ENCODE peak calls at places on chromosomes 11 and 22, in eight cellular contexts. C is neural progenitor cell, R is progenitor cell of endocrine pancreas, H is A549, X is cardiac fibroblast, B is upper lobe of right lung, P is cardiac muscle cell, F is GM13976. V is an unnamed sample.

GRCh38 chr11:59261150-59261549 is 48.4 kb upstream of the MPEG1 start:
- DNase-seq in C (no peak), R (no peak), H (no peak), X (no peak), B (no peak), P (no peak), F (no peak), V (no peak)

GRCh38 chr11:69060005-69060404 is 11.3 kb downstream of the TPCN2 start:
- DNase-seq in C (no peak), R (no peak), H (no peak), X (no peak), B (no peak), P (no peak), F (no peak), V (no peak)

GRCh38 chr22:38479096-38479840 is 11.4 kb downstream of the KDELR3 start:
- DNase-seq in C (no peak), R (no peak), H (no peak), X (no peak), B (no peak), P (no peak), F (no peak), V (no peak)

GRCh38 chr11:119189393-119189792 is 4.1 kb downstream of the NHERF4 start:
- DNase-seq in C (no peak), R (no peak), H (no peak), X (no peak), B (no peak), P (no peak), F (no peak), V (no peak)

GRCh38 chr11:130644187-130644586 is 195.7 kb downstream of the ADAMTS15 start:
- DNase-seq in C (peak; percentile 12), R (no peak), H (no peak), X (no peak), B (no peak), P (no peak), F (no peak), V (no peak)

GRCh38 chr11:1832181-1832988 is 2.4 kb upstream of the SYT8 start:
- DNase-seq in C (peak; percentile 80), R (peak; percentile 80), H (peak; percentile 44), X (no peak), B (peak; percentile 84), P (peak; percentile 73), F (peak; percentile 91), V (no peak)

GRCh38 chr11:68354181-68354872 is 41.9 kb downstream of the LRP5 start:
- DNase-seq in C (no peak), R (no peak), H (peak; percentile 91), X (peak; percentile 78), B (peak; percentile 95), P (no peak), F (no peak), V (no peak)

GRCh38 chr11:5004429-5005274 is 10.0 kb downstream of the OR51L1 start:
- DNase-seq in C (peak; percentile 71), R (peak; percentile 36), H (peak; percentile 62), X (peak; percentile 78), B (no peak), P (peak; percentile 77), F (peak; percentile 16), V (peak; percentile 12)

GRCh38 chr11:14454861-14455632 is 44.6 kb downstream of the COPB1 start:
- DNase-seq in C (peak; percentile 16), R (no peak), H (peak; percentile 37), X (peak; percentile 67), B (no peak), P (peak; percentile 24), F (peak; percentile 42), V (no peak)

GRCh38 chr11:43579171-43579918 is 101.2 kb upstream of the HSD17B12 start:
- DNase-seq in C (peak; percentile 79), R (no peak), H (peak; percentile 67), X (peak; percentile 44), B (no peak), P (peak; percentile 74), F (peak; percentile 77), V (no peak)

GRCh38 chr22:23815781-23816551 is 22.8 kb downstream of the DERL3 start:
- DNase-seq in C (no peak), R (no peak), H (no peak), X (no peak), B (no peak), P (no peak), F (no peak), V (no peak)

GRCh38 chr11:16771350-16772140 is 33.1 kb downstream of the C11orf58 start:
- DNase-seq in C (no peak), R (no peak), H (no peak), X (no peak), B (no peak), P (no peak), F (peak; percentile 11), V (no peak)

GRCh38 chr22:45743687-45744086 is 72.1 kb downstream of the ATXN10 start:
- DNase-seq in C (no peak), R (no peak), H (no peak), X (peak; percentile 41), B (no peak), P (no peak), F (no peak), V (no peak)

GRCh38 chr11:126186031-126186698 is 25.3 kb downstream of the RPUSD4 start:
- DNase-seq in C (no peak), R (no peak), H (no peak), X (no peak), B (no peak), P (no peak), F (no peak), V (no peak)

GRCh38 chr22:25777870-25778269 is 35.9 kb downstream of the MYO18B start:
- DNase-seq in C (peak; percentile 45), R (no peak), H (peak; percentile 69), X (peak; percentile 76), B (no peak), P (no peak), F (peak; percentile 66), V (no peak)

GRCh38 chr11:126840201-126840886 is 160.2 kb downstream of the KIRREL3 start:
- DNase-seq in C (no peak), R (no peak), H (no peak), X (no peak), B (no peak), P (no peak), F (no peak), V (no peak)

GRCh38 chr11:95095858-95096587 is 6.4 kb downstream of the ENDOD1 start:
- DNase-seq in C (no peak), R (no peak), H (no peak), X (peak; percentile 79), B (no peak), P (no peak), F (peak; percentile 70), V (peak; percentile 69)

GRCh38 chr11:34356130-34356529 is 1.7 kb downstream of the ABTB2 start:
- DNase-seq in C (peak; percentile 44), R (no peak), H (no peak), X (no peak), B (no peak), P (no peak), F (no peak), V (no peak)

GRCh38 chr22:22487059-22487458 is 21.5 kb downstream of the ZNF280B start:
- DNase-seq in C (no peak), R (no peak), H (no peak), X (no peak), B (no peak), P (no peak), F (no peak), V (no peak)

GRCh38 chr22:36356708-36357694 is 30.8 kb downstream of the MYH9 start:
- DNase-seq in C (no peak), R (no peak), H (no peak), X (peak; percentile 80), B (no peak), P (no peak), F (no peak), V (no peak)

GRCh38 chr22:38177926-38178604 is 3.6 kb downstream of the PLA2G6 start:
- DNase-seq in C (peak; percentile 67), R (no peak), H (peak; percentile 82), X (peak; percentile 94), B (no peak), P (no peak), F (no peak), V (no peak)

DNA sequence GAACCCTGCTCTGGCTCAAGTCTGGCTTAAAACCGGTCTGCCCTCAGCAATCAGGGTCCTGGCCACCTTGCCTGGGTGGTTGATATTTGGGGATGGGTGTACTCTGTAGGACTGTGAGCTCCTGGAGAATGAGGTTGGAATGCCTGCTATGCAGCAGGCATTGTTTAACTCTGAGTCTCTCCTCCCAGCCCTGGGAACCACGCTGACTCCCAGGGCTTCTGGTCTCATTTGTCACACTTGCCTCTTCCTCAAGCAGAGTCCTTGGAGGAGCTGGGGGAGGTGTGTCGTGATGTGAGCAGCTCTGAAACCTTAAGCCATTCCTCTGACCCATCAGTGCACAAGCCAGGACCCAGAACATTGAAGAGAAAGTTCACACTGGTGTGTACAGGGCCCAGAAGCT is 340.1 kb downstream of the MN1 start:
- DNase-seq in C (peak; percentile 90), R (peak; percentile 18), H (peak; percentile 58), X (peak; percentile 97), B (no peak), P (peak; percentile 48), F (no peak), V (no peak)
- TF ChIP-seq CTCF in C (no peak), R (no peak), H (no peak), X (no peak), B (no peak), P (no peak), F (no peak), V (no peak)

GRCh38 chr11:30735946-30736345 is 149.8 kb upstream of the MPPED2 start:
- DNase-seq in C (peak; percentile 11), R (no peak), H (no peak), X (no peak), B (no peak), P (no peak), F (no peak), V (no peak)
- TF ChIP-seq CTCF in C (peak; percentile 26), R (no peak), H (no peak), X (no peak), B (no peak), P (no peak), F (no peak), V (no peak)

GRCh38 chr11:66045177-66045639 is 3.8 kb downstream of the GAL3ST3 start:
- DNase-seq in C (peak; percentile 95), R (peak; percentile 88), H (peak; percentile 87), X (peak; percentile 80), B (peak; percentile 86), P (peak; percentile 92), F (peak; percentile 92), V (peak; percentile 53)
- TF ChIP-seq CTCF in C (peak; percentile 93), R (peak; percentile 96), H (peak; percentile 88), X (peak; percentile 91), B (peak; percentile 92), P (peak; percentile 95), F (peak; percentile 97), V (peak; percentile 98)

DNA sequence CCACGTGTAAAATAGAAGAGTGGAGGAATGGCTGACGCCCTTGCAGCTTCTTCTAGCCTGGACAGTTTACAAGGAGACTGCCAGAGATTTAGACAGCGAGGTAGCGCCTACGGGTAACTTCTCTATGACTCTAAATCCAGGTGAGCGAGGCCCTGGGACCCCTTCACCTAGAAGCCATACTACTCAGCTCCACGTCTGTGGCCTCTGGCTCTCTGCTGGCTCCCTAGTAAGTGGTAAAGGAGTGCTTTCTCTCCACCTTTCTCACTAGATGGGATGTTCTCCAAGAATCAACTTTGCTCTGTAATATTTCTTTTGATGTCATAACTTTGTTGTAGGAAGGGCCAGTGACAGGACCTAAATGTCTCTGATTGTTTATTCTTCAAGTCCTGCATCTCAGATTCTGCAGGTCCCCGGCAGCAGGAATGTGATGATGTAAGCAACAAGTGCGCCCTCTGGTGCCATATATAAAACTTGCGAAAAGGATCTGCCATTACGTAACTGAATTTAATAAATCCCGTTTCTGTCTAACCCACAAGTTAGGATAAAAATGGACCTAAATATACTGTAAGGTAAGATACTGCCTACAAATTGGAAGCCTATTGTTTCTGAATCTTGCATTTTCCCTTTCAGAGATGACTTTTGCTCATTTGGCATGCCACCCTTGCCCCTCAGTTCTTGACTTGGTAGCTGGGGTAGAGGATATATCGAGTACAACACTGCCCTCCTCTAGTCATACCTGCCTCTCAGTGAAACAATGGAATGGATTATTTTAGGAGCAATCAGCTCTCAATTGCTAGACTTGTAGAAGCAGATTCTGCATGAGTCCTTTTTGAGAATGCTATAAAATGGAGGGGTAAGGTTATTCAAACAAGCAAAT is 11.0 kb upstream of the PTPN5 start:
- DNase-seq in C (peak; percentile 85), R (no peak), H (peak; percentile 82), X (peak; percentile 86), B (no peak), P (peak; percentile 80), F (peak; percentile 52), V (peak; percentile 34)
- TF ChIP-seq CTCF in C (peak; percentile 80), R (peak; percentile 77), H (peak; percentile 81), X (peak; percentile 52), B (peak; percentile 57), P (peak; percentile 66), F (peak; percentile 46), V (peak; percentile 63)